ENCODE peak calls at places on chromosomes 7 and 10, in ten cellular contexts. Z, A, E, M, C, U, I, P, V and Y are unnamed samples.

GRCh38 chr7:157299613-157300405 is 37.0 kb upstream of the DNAJB6 start:
- DNase-seq in Z (peak; percentile 17), A (no peak), E (peak; percentile 87), M (no peak), C (no peak), U (no peak), I (no peak), P (no peak), V (no peak), Y (no peak)

GRCh38 chr7:106071356-106071998 is 40.6 kb downstream of the SYPL1 start:
- DNase-seq in Z (no peak), A (peak; percentile 79), E (peak; percentile 79), M (no peak), C (no peak), U (peak; percentile 94), I (peak; percentile 85), P (no peak), V (no peak), Y (no peak)

GRCh38 chr7:135536160-135536559 is 21.6 kb upstream of the NUP205 start:
- DNase-seq in Z (peak; percentile 81), A (no peak), E (peak; percentile 79), M (no peak), C (peak; percentile 56), U (peak; percentile 88), I (no peak), P (no peak), V (no peak), Y (peak; percentile 10)

GRCh38 chr7:131625817-131626372 is 69.5 kb upstream of the PODXL start:
- DNase-seq in Z (peak; percentile 63), A (peak; percentile 76), E (no peak), M (peak; percentile 47), C (peak; percentile 72), U (peak; percentile 69), I (no peak), P (peak; percentile 78), V (peak; percentile 9), Y (peak; percentile 88)

GRCh38 chr10:11330383-11331020 is 280.9 kb downstream of the USP6NL start:
- DNase-seq in Z (peak; percentile 72), A (peak; percentile 79), E (no peak), M (peak; percentile 21), C (no peak), U (no peak), I (no peak), P (no peak), V (no peak), Y (peak; percentile 48)

GRCh38 chr10:22649390-22649841 is 65.0 kb downstream of the PIP4K2A start:
- DNase-seq in Z (no peak), A (peak; percentile 23), E (no peak), M (no peak), C (no peak), U (no peak), I (no peak), P (no peak), V (no peak), Y (no peak)

GRCh38 chr10:59499460-59499859 is 137.1 kb upstream of the FAM13C start:
- DNase-seq in Z (no peak), A (no peak), E (no peak), M (no peak), C (no peak), U (no peak), I (no peak), P (no peak), V (no peak), Y (no peak)

GRCh38 chr10:17660921-17661320 is 17.0 kb downstream of the STAM start:
- DNase-seq in Z (peak; percentile 36), A (no peak), E (no peak), M (no peak), C (no peak), U (no peak), I (no peak), P (no peak), V (no peak), Y (no peak)

GRCh38 chr7:154856737-154857136 is 146.2 kb downstream of the PAXIP1 start:
- DNase-seq in Z (no peak), A (no peak), E (no peak), M (no peak), C (no peak), U (no peak), I (no peak), P (no peak), V (no peak), Y (no peak)

GRCh38 chr7:63927261-63927660 is 71.4 kb upstream of the ZNF722 start:
- DNase-seq in Z (no peak), A (no peak), E (no peak), M (no peak), C (no peak), U (no peak), I (no peak), P (no peak), V (no peak), Y (no peak)

GRCh38 chr7:63925262-63925625 is 73.4 kb upstream of the ZNF722 start:
- DNase-seq in Z (no peak), A (no peak), E (no peak), M (no peak), C (no peak), U (no peak), I (peak; percentile 35), P (no peak), V (peak; percentile 39), Y (no peak)

GRCh38 chr7:63931057-63931600 is 67.5 kb upstream of the ZNF722 start:
- DNase-seq in Z (no peak), A (no peak), E (no peak), M (no peak), C (no peak), U (no peak), I (no peak), P (no peak), V (no peak), Y (no peak)

DNA sequence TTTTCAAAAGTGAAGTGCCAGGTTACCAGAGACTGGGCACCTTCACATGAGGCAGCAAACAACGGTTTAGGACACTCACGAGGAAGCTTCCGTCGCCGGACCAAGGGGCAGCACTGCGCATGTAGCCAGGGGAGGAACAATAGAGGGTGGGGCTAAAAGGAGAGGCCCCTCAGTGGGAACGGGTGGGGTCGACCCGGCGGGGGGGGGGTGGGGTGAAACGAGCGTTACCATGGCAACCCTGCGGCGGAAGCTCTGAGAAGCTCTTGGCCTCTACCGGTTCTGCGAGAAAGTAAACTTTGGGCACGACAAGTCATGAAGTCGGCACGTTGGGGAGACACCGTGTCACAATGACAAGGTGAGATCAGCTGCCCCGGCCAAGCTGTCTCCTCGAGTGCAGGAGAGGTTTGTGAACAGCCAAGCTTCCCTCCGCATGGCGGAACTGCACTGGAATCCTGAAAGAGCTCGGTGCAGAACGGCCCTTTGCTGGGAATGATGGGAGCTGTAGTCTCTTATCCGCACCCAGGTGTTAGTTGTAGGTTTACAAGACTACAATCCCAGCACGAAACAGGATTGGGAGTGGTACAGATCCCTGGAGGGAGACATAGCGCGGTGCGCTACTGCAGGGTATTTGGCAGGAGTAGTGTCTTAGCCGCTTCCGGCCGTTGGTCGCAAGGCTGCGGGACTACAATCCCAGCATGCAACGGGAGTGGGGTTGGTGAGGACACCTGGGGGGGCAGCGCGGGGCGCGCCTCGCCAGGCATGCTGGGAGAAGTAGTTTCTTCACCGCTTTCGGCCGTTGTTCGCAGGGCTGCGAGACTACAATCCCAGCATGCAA is 72.8 kb upstream of the ZNF722 start:
- DNase-seq in Z (no peak), A (no peak), E (peak; percentile 91), M (peak; percentile 4), C (no peak), U (peak; percentile 60), I (peak; percentile 94), P (peak; percentile 40), V (peak; percentile 97), Y (no peak)
- H3K4me3 ChIP-seq in Z (no peak overlapping the region), A (no peak overlapping the region), E (peak overlapping the region; percentile 28), M (no peak overlapping the region), C (peak overlapping the region; percentile 76), U (peak overlapping the region; percentile 40), I (peak overlapping the region; percentile 48), P (no peak overlapping the region), V (peak overlapping the region; percentile 60), Y (no peak overlapping the region)

GRCh38 chr10:26503911-26504310 is 65.8 kb downstream of the APBB1IP start:
- DNase-seq in Z (no peak), A (no peak), E (peak; percentile 11), M (no peak), C (no peak), U (no peak), I (no peak), P (peak; percentile 17), V (no peak), Y (no peak)
- TF ChIP-seq CTCF in Z (no peak), A (no peak), E (no peak), M (peak; percentile 20), C (no peak), U (no peak), I (no peak), P (peak; percentile 55), V (no peak), Y (peak; percentile 5)

GRCh38 chr10:49610735-49611165 is 640 bp downstream of the SLC18A3 start:
- DNase-seq in Z (no peak), A (no peak), E (no peak), M (no peak), C (no peak), U (no peak), I (no peak), P (no peak), V (no peak), Y (no peak)
- H3K4me3 ChIP-seq in Z (no peak overlapping the region), A (no peak overlapping the region), E (no peak overlapping the region), M (no peak overlapping the region), C (peak overlapping the region; percentile 20), U (no peak overlapping the region), I (no peak overlapping the region), P (peak overlapping the region; percentile 56), V (no peak overlapping the region), Y (no peak overlapping the region)

DNA sequence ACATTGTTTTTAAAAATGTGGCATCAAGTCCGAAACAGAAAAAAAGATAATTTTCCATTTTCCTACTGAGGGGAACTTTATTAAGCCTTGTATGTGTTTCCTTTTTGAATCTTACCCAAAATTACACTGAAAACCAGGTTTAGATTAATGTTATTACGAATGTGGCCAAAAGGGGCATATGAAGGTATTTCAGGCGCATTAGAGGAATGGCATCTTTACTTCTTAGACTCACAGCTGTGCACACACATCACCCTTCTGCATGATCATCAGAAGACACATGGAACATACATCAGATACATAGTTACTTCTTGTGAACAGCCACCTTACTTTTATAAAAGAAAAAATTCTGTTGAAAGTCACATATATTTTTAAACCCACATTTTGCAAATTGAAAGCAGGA is 58.6 kb upstream of the ZPBP start:
- DNase-seq in Z (no peak), A (no peak), E (no peak), M (no peak), C (no peak), U (no peak), I (no peak), P (no peak), V (no peak), Y (no peak)
- TF ChIP-seq CTCF in Z (no peak), A (no peak), E (no peak), M (no peak), C (no peak), U (no peak), I (no peak), P (no peak), V (no peak), Y (no peak)

DNA sequence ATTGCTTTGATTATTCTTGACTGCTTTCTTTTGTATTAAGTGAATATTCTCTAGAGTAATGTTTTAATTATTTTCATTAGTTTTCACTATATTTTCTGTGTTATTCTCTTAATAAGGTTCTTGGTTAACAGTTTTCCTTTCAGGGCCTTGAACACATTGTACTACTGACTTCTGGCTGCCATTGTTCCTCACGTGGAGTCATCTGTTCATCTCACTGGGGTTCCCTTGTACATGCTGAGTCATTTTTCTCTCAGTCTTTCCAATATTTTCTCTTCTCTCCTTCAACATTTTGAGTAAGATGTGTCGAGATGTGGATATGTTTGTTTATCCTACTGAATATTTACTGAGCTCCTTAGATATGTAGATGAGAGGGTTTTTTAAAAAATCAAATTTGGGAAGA is 400.7 kb downstream of the TCERG1L start:
- DNase-seq in Z (no peak), A (no peak), E (no peak), M (no peak), C (no peak), U (no peak), I (no peak), P (no peak), V (no peak), Y (no peak)
- H3K4me3 ChIP-seq in Z (no peak overlapping the region), A (no peak overlapping the region), E (no peak overlapping the region), M (no peak overlapping the region), C (no peak overlapping the region), U (no peak overlapping the region), I (no peak overlapping the region), P (no peak overlapping the region), V (no peak overlapping the region), Y (no peak overlapping the region)